ENCODE peak calls at places on chromosomes 11 and 22, in four cellular contexts. C, D, A and T are unnamed samples.

GRCh38 chr11:19849107-19849789 is 136.6 kb downstream of the NAV2 start:
- DNase-seq in C (no peak), D (peak), A (no peak), T (peak)

GRCh38 chr11:10201343-10201742 is 92.7 kb downstream of the SBF2 start:
- DNase-seq in C (no peak), D (no peak), A (no peak), T (no peak)

GRCh38 chr11:72562431-72562830 is 111.8 kb downstream of the PDE2A start:
- DNase-seq in C (no peak), D (no peak), A (no peak), T (no peak)

GRCh38 chr11:110173775-110174644 is 80.8 kb downstream of the ZC3H12C start:
- DNase-seq in C (peak), D (peak), A (no peak), T (peak)

GRCh38 chr22:19037282-19038163 is 84.7 kb downstream of the DGCR2 start:
- DNase-seq in C (no peak), D (peak), A (no peak), T (no peak)

GRCh38 chr22:36790648-36791047 is 14.7 kb upstream of the IFT27 start:
- DNase-seq in C (no peak), D (no peak), A (no peak), T (no peak)

GRCh38 chr11:113401718-113402117 is 14.1 kb downstream of the ANKK1 start:
- DNase-seq in C (no peak), D (peak), A (no peak), T (peak)

GRCh38 chr22:24731786-24732185 is 42.7 kb downstream of the PIWIL3 start:
- DNase-seq in C (no peak), D (no peak), A (no peak), T (no peak)

GRCh38 chr11:111388431-111388830 is 9.4 kb upstream of the POU2AF1 start:
- DNase-seq in C (no peak), D (no peak), A (no peak), T (no peak)

GRCh38 chr11:17640493-17641164 is 78.7 kb upstream of the MYOD1 start:
- DNase-seq in C (no peak), D (no peak), A (no peak), T (no peak)

GRCh38 chr11:16572946-16573345 is 165.5 kb upstream of the C11orf58 start:
- DNase-seq in C (no peak), D (no peak), A (no peak), T (no peak)

GRCh38 chr11:119474682-119475596 is 52.0 kb upstream of the THY1 start:
- DNase-seq in C (peak), D (no peak), A (no peak), T (peak)

GRCh38 chr11:46348566-46348981 is 1.3 kb downstream of the DGKZ start:
- DNase-seq in C (no peak), D (no peak), A (no peak), T (no peak)

GRCh38 chr22:17411213-17411612 is 42.0 kb downstream of the CECR2 start:
- DNase-seq in C (no peak), D (no peak), A (no peak), T (no peak)

GRCh38 chr22:18078329-18079041 is 695 bp downstream of the PEX26 start:
- DNase-seq in C (peak), D (peak), A (no peak), T (no peak)

GRCh38 chr22:10741210-10741609 is 4786.8 kb upstream of the OR11H1 start:
- DNase-seq in C (no peak), D (no peak), A (no peak), T (no peak)

GRCh38 chr11:32891657-32892354 is 805 bp upstream of the QSER1 start:
- DNase-seq in C (no peak), D (no peak), A (peak), T (no peak)

GRCh38 chr22:27331526-27332281 is 469.9 kb downstream of the MN1 start:
- DNase-seq in C (no peak), D (peak), A (no peak), T (peak)

GRCh38 chr22:45318558-45319318 is 9.0 kb downstream of the FAM118A start:
- DNase-seq in C (peak), D (no peak), A (no peak), T (no peak)

GRCh38 chr22:36867695-36868094 is 6.9 kb downstream of the NCF4 start:
- DNase-seq in C (no peak), D (no peak), A (no peak), T (no peak)

GRCh38 chr11:13487661-13488030 is 8.2 kb downstream of the PTH start:
- DNase-seq in C (peak), D (no peak), A (no peak), T (no peak)

GRCh38 chr11:73651661-73652045 is 5.3 kb downstream of the PLEKHB1 start:
- DNase-seq in C (no peak), D (no peak), A (no peak), T (no peak)

GRCh38 chr11:65551572-65552398 is 6.4 kb downstream of the LTBP3 start:
- DNase-seq in C (peak), D (peak), A (no peak), T (peak)

GRCh38 chr11:85316967-85317366 is 310.2 kb downstream of the DLG2 start:
- DNase-seq in C (no peak), D (no peak), A (no peak), T (no peak)

GRCh38 chr11:60870276-60870675 is 2.9 kb downstream of the ZP1 start:
- DNase-seq in C (peak), D (no peak), A (no peak), T (no peak)

GRCh38 chr11:61907871-61908729 is 9.3 kb downstream of the RAB3IL1 start:
- DNase-seq in C (peak), D (no peak), A (no peak), T (no peak)
- H3K27ac ChIP-seq in C (no peak), D (no peak), A (no peak), T (peak)

GRCh38 chr11:128451651-128452470 is 135.5 kb downstream of the ETS1 start:
- DNase-seq in C (no peak), D (peak), A (no peak), T (peak)

GRCh38 chr11:128448981-128449713 is 138.2 kb downstream of the ETS1 start:
- DNase-seq in C (peak), D (no peak), A (no peak), T (no peak)

GRCh38 chr11:128453444-128454336 is 133.7 kb downstream of the ETS1 start:
- DNase-seq in C (no peak), D (no peak), A (no peak), T (peak)

GRCh38 chr11:128448487-128448886 is 138.9 kb downstream of the ETS1 start:
- DNase-seq in C (peak), D (no peak), A (no peak), T (no peak)

GRCh38 chr11:128450882-128451647 is 136.3 kb downstream of the ETS1 start:
- DNase-seq in C (no peak), D (no peak), A (no peak), T (no peak)
- H3K27ac ChIP-seq in C (no peak), D (no peak), A (no peak), T (peak)

GRCh38 chr11:94653561-94653960 is 86.4 kb downstream of the PIWIL4 start:
- DNase-seq in C (no peak), D (no peak), A (no peak), T (no peak)
- H3K27ac ChIP-seq in C (no peak), D (no peak), A (no peak), T (no peak)

GRCh38 chr11:94876645-94877445 is 96.5 kb downstream of the CWC15 start:
- DNase-seq in C (peak), D (no peak), A (peak), T (no peak)
- H3K27ac ChIP-seq in C (no peak), D (no peak), A (no peak), T (no peak)

GRCh38 chr11:69637956-69638871 is 2.7 kb upstream of the CCND1 start:
- DNase-seq in C (peak), D (peak), A (no peak), T (no peak)
- H3K27ac ChIP-seq in C (no peak), D (peak), A (peak), T (no peak)

DNA sequence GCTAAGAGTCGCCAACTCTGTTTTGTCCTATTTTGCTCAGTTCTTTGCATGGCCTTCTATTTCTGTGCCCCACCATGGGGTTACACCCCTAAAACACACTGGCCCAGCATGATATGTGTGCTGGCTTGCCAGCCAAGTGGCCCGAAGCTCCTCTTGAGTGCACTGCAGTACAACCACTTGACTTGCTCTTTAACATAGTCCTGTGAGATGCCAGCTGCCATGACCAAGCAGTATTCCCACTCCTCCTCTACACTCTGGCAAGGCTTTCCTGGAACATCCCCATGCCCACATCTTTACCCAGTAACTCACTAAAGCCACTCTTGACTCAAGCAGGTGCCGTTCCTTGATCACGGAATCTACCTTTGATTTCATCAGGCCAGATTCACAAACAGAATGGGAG is 102.9 kb upstream of the GAL start:
- DNase-seq in C (no peak), D (no peak), A (no peak), T (no peak)
- H3K27ac ChIP-seq in C (no peak), D (no peak), A (peak), T (no peak)

GRCh38 chr11:45176996-45177395 is 30.6 kb downstream of the PRDM11 start:
- DNase-seq in C (no peak), D (no peak), A (no peak), T (no peak)

GRCh38 chr11:45173064-45173463 is 26.6 kb downstream of the PRDM11 start:
- DNase-seq in C (no peak), D (no peak), A (no peak), T (no peak)

GRCh38 chr11:45171550-45171949 is 25.1 kb downstream of the PRDM11 start:
- DNase-seq in C (no peak), D (no peak), A (no peak), T (no peak)

GRCh38 chr11:45174963-45175362 is 28.5 kb downstream of the PRDM11 start:
- DNase-seq in C (no peak), D (no peak), A (no peak), T (no peak)

DNA sequence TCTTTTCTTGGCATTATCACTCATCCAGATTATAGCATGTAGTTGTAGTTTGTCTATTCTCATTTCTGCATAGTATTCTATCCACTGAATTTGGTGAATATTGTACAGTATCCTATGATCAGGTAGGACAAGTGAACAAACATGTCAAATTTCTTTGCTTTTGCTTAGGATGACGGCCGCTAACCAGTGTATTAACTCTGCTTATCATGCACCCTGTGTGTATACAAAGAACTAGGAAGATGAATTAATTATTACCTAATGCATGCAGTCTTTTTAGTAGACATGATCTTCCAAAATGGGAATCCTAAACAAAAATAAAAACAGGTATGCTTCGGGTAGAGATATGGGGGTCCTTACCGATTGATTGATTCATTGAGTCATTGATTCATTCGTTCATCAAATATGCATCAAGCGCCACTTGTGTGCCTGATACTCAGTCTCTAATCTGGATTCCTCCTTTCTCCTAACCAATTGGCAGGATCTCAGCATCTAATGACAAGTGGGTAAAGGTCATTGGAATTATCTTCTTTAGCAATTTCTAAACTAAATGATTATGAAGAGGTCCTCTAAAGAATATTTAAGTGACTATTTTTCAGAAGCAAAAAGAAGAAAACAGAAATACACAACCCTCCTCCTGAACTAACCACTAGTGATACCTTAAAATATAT is 27.9 kb downstream of the PRDM11 start:
- DNase-seq in C (no peak), D (no peak), A (no peak), T (no peak)
- H3K27ac ChIP-seq in C (no peak), D (no peak), A (no peak), T (no peak)

GRCh38 chr11:57306156-57306876 is 18.4 kb downstream of the TNKS1BP1 start:
- DNase-seq in C (no peak), D (no peak), A (no peak), T (no peak)
- H3K27ac ChIP-seq in C (no peak), D (no peak), A (no peak), T (no peak)